ENCODE peak calls at places on chromosome 4, in four cellular contexts. Y, O, B and R are unnamed samples.
A peak's percentile ranks its signal among the peaks of the same experiment; 100 is the strongest.

GRCh38 chr4:8016527-8016926 is 76.9 kb upstream of the AFAP1 start:
- DNase-seq in Y (no peak), O (no peak), B (no peak), R (no peak)

GRCh38 chr4:46648088-46648744 is 258.3 kb upstream of the GABRA2 start:
- DNase-seq in Y (no peak), O (no peak), B (no peak), R (peak; percentile 62)

GRCh38 chr4:118086334-118086733 is 52.0 kb downstream of the NDST3 start:
- DNase-seq in Y (no peak), O (peak; percentile 55), B (no peak), R (peak; percentile 66)

GRCh38 chr4:155376387-155377268 is at the start of gene MAP9:
- DNase-seq in Y (peak; percentile 89), O (peak; percentile 89), B (peak; percentile 84), R (peak; percentile 98)

GRCh38 chr4:47410271-47410670 is 53.2 kb downstream of the COMMD8 start:
- DNase-seq in Y (no peak), O (no peak), B (no peak), R (no peak)

GRCh38 chr4:186342582-186342981 is 76.6 kb downstream of the F11 start:
- DNase-seq in Y (no peak), O (peak; percentile 19), B (no peak), R (peak; percentile 39)

GRCh38 chr4:5940470-5941203 is 47.8 kb upstream of the CRMP1 start:
- DNase-seq in Y (no peak), O (peak; percentile 88), B (no peak), R (peak; percentile 77)

GRCh38 chr4:147833254-147833653 is 101.4 kb downstream of the ARHGAP10 start:
- DNase-seq in Y (no peak), O (no peak), B (no peak), R (no peak)

GRCh38 chr4:13531609-13531998 is 12.7 kb downstream of the NKX3-2 start:
- DNase-seq in Y (no peak), O (no peak), B (no peak), R (no peak)